ENCODE peak calls at places on chromosomes 16 and 17, in seven cellular contexts. R, A, N, I, Q, W and J are unnamed samples. For H3K4me1, the result is how much of the 10 kb centered on the place peaks cover.

GRCh38 chr16:85204242-85205010 is 92.2 kb upstream of the CIBAR2 start:
- DNase-seq in I (no peak), W (peak), A (peak), R (no peak), Q (no peak), N (no peak), J (peak)

GRCh38 chr17:4599505-4600281 is 15.4 kb downstream of the SMTNL2 start:
- DNase-seq in A (peak), R (no peak), I (no peak), Q (peak), N (peak), W (no peak), J (peak)

GRCh38 chr16:49095539-49095938 is 186.1 kb downstream of the CBLN1 start:
- DNase-seq in Q (no peak), A (no peak), I (no peak), R (no peak), N (no peak), W (no peak), J (no peak)

GRCh38 chr16:77376358-77376757 is 58.5 kb downstream of the ADAMTS18 start:
- DNase-seq in Q (no peak), R (no peak), N (no peak), I (no peak), W (no peak), A (no peak), J (no peak)

GRCh38 chr16:10013364-10013763 is 168.9 kb downstream of the GRIN2A start:
- DNase-seq in A (no peak), N (no peak), R (no peak), W (no peak), I (no peak), Q (no peak), J (no peak)

GRCh38 chr17:4739122-4740024 is at the start of the genes CXCL16 and ZMYND15:
- DNase-seq in W (peak), R (peak), N (no peak), Q (peak), A (peak), I (peak), J (peak)

GRCh38 chr17:48270896-48271295 is 159.1 kb downstream of the SKAP1 start:
- DNase-seq in I (no peak), W (no peak), A (no peak), Q (no peak), N (no peak), R (no peak), J (no peak)

GRCh38 chr17:75344664-75345063 is 55.4 kb upstream of the SLC25A19 start:
- DNase-seq in N (peak), I (no peak), R (no peak), W (no peak), Q (no peak), A (no peak), J (no peak)

GRCh38 chr17:48149174-48150106 is 41.9 kb downstream of the SNX11 start:
- DNase-seq in W (no peak), A (peak), I (no peak), R (no peak), Q (no peak), N (peak), J (no peak)

GRCh38 chr16:30805056-30805369 is 18.0 kb upstream of the ZNF629 start:
- DNase-seq in I (no peak), N (no peak), A (no peak), Q (no peak), R (no peak), W (no peak), J (no peak)

GRCh38 chr16:86676216-86676800 is 98.0 kb downstream of the FOXL1 start:
- DNase-seq in W (peak), A (no peak), R (peak), Q (no peak), N (no peak), I (no peak), J (peak)

GRCh38 chr16:3089717-3090592 is 9.1 kb downstream of the ZSCAN10 start:
- DNase-seq in A (no peak), N (peak), R (no peak), W (no peak), I (no peak), Q (no peak), J (no peak)

GRCh38 chr16:50300942-50301625 is 34.7 kb downstream of the ADCY7 start:
- DNase-seq in A (peak), N (no peak), R (peak), W (no peak), Q (no peak), I (no peak), J (no peak)

GRCh38 chr17:30520436-30520835 is 43.2 kb downstream of the GOSR1 start:
- DNase-seq in W (no peak), A (peak), Q (no peak), I (no peak), R (no peak), N (no peak), J (peak)

GRCh38 chr17:50172130-50172529 is 6.3 kb downstream of the SGCA start:
- DNase-seq in R (no peak), N (no peak), W (no peak), I (no peak), A (no peak), Q (no peak), J (no peak)

GRCh38 chr16:85055503-85056210 is 28.1 kb downstream of the KIAA0513 start:
- DNase-seq in R (peak), Q (peak), A (peak), I (peak), W (peak), N (peak), J (no peak)

GRCh38 chr17:647340-648197 is 67.1 kb downstream of the VPS53 start:
- DNase-seq in A (no peak), N (no peak), W (no peak), R (no peak), I (no peak), Q (no peak), J (no peak)

GRCh38 chr17:56913867-56914640 is at the start of gene TRIM25:
- DNase-seq in I (peak), Q (peak), A (peak), N (peak), W (peak), R (peak), J (peak)
- H3K4me1 ChIP-seq in I (half or more), Q (under half), A (under half), N (under half), W (under half), R (under half), J (half or more)

GRCh38 chr16:67914758-67915622 is 16.7 kb downstream of the CTRL start:
- DNase-seq in Q (no peak), R (no peak), W (no peak), I (no peak), N (no peak), A (no peak), J (no peak)
- H3K4me3 ChIP-seq in Q (no peak), R (no peak), W (no peak), I (no peak), N (no peak), A (no peak), J (no peak)

DNA sequence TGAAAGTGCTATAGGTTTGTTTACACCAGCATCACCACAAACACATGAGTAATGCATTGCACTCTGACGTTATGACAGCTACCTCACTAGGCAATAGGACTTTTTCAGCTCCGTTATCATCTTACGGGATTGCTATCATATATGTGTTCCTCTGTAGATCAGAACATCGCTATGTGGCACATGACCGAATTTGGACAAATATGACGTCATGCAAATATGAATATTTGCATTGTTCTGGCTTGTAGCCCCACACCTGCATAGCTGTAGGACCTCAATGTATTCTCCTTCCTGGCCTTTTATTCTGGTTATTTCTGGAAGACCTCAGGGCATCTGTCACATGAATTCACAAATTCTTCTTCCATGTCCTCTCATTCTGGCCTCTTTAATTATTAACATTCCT is 393.2 kb downstream of the CDH13 start:
- DNase-seq in A (no peak), R (no peak), Q (no peak), I (no peak), N (no peak), W (no peak), J (no peak)
- H3K4me1 ChIP-seq in A (under half), R (under half), Q (under half), I (under half), N (under half), W (under half), J (under half)

GRCh38 chr16:80437707-80438106 is 103.1 kb upstream of the DYNLRB2 start:
- DNase-seq in R (no peak), W (no peak), I (no peak), Q (no peak), A (no peak), N (no peak), J (no peak)
- H3K4me3 ChIP-seq in R (no peak), W (no peak), I (no peak), Q (no peak), A (no peak), N (no peak), J (no peak)

GRCh38 chr16:513950-514349 is 13.6 kb upstream of the CAPN15 start:
- DNase-seq in R (no peak), N (no peak), Q (no peak), I (no peak), W (no peak), A (no peak), J (no peak)
- H3K4me1 ChIP-seq in R (under half), N (under half), Q (under half), I (under half), W (under half), A (under half), J (under half)